ENCODE peak calls at places on chromosomes 7 and 10, in six cellular contexts. One of them, this sample, is unnamed.
A peak's percentile ranks its signal among the peaks of the same experiment; 100 is the strongest.

GRCh38 chr7:7693881-7694280 is 24.5 kb downstream of the RPA3 start:
- DNase-seq in osteocyte: no peak
- DNase-seq in amniotic stem cell: peak; percentile 52
- DNase-seq in stimulated activated CD4-positive, alpha-beta T cell treated with anti-CD3 and anti-CD28 coated beads, Interleukin-1b, Interleukin-23, amount 100 ng/mL, for 4 hours: no peak
- DNase-seq in ACHN: peak; percentile 92
- DNase-seq in bronchial epithelial cell: peak; percentile 96
- DNase-seq in this sample: peak; percentile 89

GRCh38 chr7:117715784-117716445 is 157.3 kb downstream of the CTTNBP2 start:
- DNase-seq in osteocyte: no peak
- DNase-seq in amniotic stem cell: peak; percentile 33
- DNase-seq in stimulated activated CD4-positive, alpha-beta T cell treated with anti-CD3 and anti-CD28 coated beads, Interleukin-1b, Interleukin-23, amount 100 ng/mL, for 4 hours: no peak
- DNase-seq in ACHN: peak; percentile 79
- DNase-seq in bronchial epithelial cell: peak; percentile 64
- DNase-seq in this sample: peak; percentile 69

GRCh38 chr7:109751241-109751640 is 1181.6 kb downstream of the DNAJB9 start:
- DNase-seq in osteocyte: no peak
- DNase-seq in amniotic stem cell: no peak
- DNase-seq in stimulated activated CD4-positive, alpha-beta T cell treated with anti-CD3 and anti-CD28 coated beads, Interleukin-1b, Interleukin-23, amount 100 ng/mL, for 4 hours: no peak
- DNase-seq in ACHN: peak; percentile 48
- DNase-seq in bronchial epithelial cell: peak; percentile 41
- DNase-seq in this sample: peak; percentile 47

GRCh38 chr7:17408904-17409290 is 110.4 kb downstream of the AHR start:
- DNase-seq in osteocyte: no peak
- DNase-seq in amniotic stem cell: no peak
- DNase-seq in stimulated activated CD4-positive, alpha-beta T cell treated with anti-CD3 and anti-CD28 coated beads, Interleukin-1b, Interleukin-23, amount 100 ng/mL, for 4 hours: no peak
- DNase-seq in ACHN: no peak
- DNase-seq in bronchial epithelial cell: no peak
- DNase-seq in this sample: no peak

GRCh38 chr7:29202651-29203069 is 8.1 kb downstream of the CHN2 start:
- DNase-seq in osteocyte: no peak
- DNase-seq in amniotic stem cell: no peak
- DNase-seq in stimulated activated CD4-positive, alpha-beta T cell treated with anti-CD3 and anti-CD28 coated beads, Interleukin-1b, Interleukin-23, amount 100 ng/mL, for 4 hours: no peak
- DNase-seq in ACHN: no peak
- DNase-seq in bronchial epithelial cell: no peak
- DNase-seq in this sample: no peak

GRCh38 chr10:28391283-28391682 is 88.4 kb upstream of the MPP7 start:
- DNase-seq in osteocyte: no peak
- DNase-seq in amniotic stem cell: no peak
- DNase-seq in stimulated activated CD4-positive, alpha-beta T cell treated with anti-CD3 and anti-CD28 coated beads, Interleukin-1b, Interleukin-23, amount 100 ng/mL, for 4 hours: no peak
- DNase-seq in ACHN: no peak
- DNase-seq in bronchial epithelial cell: no peak
- DNase-seq in this sample: no peak

GRCh38 chr10:3033925-3034324 is 33.4 kb upstream of the PFKP start:
- DNase-seq in osteocyte: no peak
- DNase-seq in amniotic stem cell: no peak
- DNase-seq in stimulated activated CD4-positive, alpha-beta T cell treated with anti-CD3 and anti-CD28 coated beads, Interleukin-1b, Interleukin-23, amount 100 ng/mL, for 4 hours: no peak
- DNase-seq in ACHN: no peak
- DNase-seq in bronchial epithelial cell: no peak
- DNase-seq in this sample: no peak

GRCh38 chr7:158868754-158869410 is 12.5 kb downstream of the DYNC2I1 start:
- DNase-seq in osteocyte: no peak
- DNase-seq in amniotic stem cell: no peak
- DNase-seq in stimulated activated CD4-positive, alpha-beta T cell treated with anti-CD3 and anti-CD28 coated beads, Interleukin-1b, Interleukin-23, amount 100 ng/mL, for 4 hours: no peak
- DNase-seq in ACHN: no peak
- DNase-seq in bronchial epithelial cell: no peak
- DNase-seq in this sample: no peak

GRCh38 chr10:71635251-71635866 is 84.2 kb downstream of the C10orf105 start:
- DNase-seq in osteocyte: no peak
- DNase-seq in amniotic stem cell: no peak
- DNase-seq in stimulated activated CD4-positive, alpha-beta T cell treated with anti-CD3 and anti-CD28 coated beads, Interleukin-1b, Interleukin-23, amount 100 ng/mL, for 4 hours: no peak
- DNase-seq in ACHN: no peak
- DNase-seq in bronchial epithelial cell: no peak
- DNase-seq in this sample: no peak

GRCh38 chr10:104441601-104442000 is 88.0 kb downstream of the CFAP58 start:
- DNase-seq in osteocyte: no peak
- DNase-seq in amniotic stem cell: peak; percentile 57
- DNase-seq in stimulated activated CD4-positive, alpha-beta T cell treated with anti-CD3 and anti-CD28 coated beads, Interleukin-1b, Interleukin-23, amount 100 ng/mL, for 4 hours: no peak
- DNase-seq in ACHN: peak; percentile 73
- DNase-seq in bronchial epithelial cell: peak; percentile 83
- DNase-seq in this sample: peak; percentile 62

GRCh38 chr7:128145191-128145590 is 95.9 kb upstream of the LEP start:
- DNase-seq in osteocyte: no peak
- DNase-seq in amniotic stem cell: no peak
- DNase-seq in stimulated activated CD4-positive, alpha-beta T cell treated with anti-CD3 and anti-CD28 coated beads, Interleukin-1b, Interleukin-23, amount 100 ng/mL, for 4 hours: no peak
- DNase-seq in ACHN: no peak
- DNase-seq in bronchial epithelial cell: peak; percentile 73
- DNase-seq in this sample: no peak

GRCh38 chr10:20256969-20257368 is 440.7 kb downstream of the PLXDC2 start:
- DNase-seq in osteocyte: no peak
- DNase-seq in amniotic stem cell: no peak
- DNase-seq in stimulated activated CD4-positive, alpha-beta T cell treated with anti-CD3 and anti-CD28 coated beads, Interleukin-1b, Interleukin-23, amount 100 ng/mL, for 4 hours: no peak
- DNase-seq in ACHN: no peak
- DNase-seq in bronchial epithelial cell: no peak
- DNase-seq in this sample: no peak

This sample was measured in RCC 7860.